ENCODE peak calls at places on chromosomes 7 and 10, in five cellular contexts. J is fibroblast of lung, N is OCI-LY7, X is IMR-90, Q is A549. A is an unnamed sample.

GRCh38 chr7:135877799-135878198 is 99.4 kb downstream of the MTPN start:
- DNase-seq in J (peak), N (no peak), X (peak), Q (no peak), A (no peak)

GRCh38 chr7:19773361-19773760 is at the start of gene TMEM196:
- DNase-seq in J (no peak), N (no peak), X (no peak), Q (no peak), A (peak)

GRCh38 chr10:44180321-44181154 is 204.4 kb downstream of the CXCL12 start:
- DNase-seq in J (peak), N (no peak), X (peak), Q (no peak), A (no peak)

GRCh38 chr10:43961523-43962345 is 313.1 kb upstream of the ZNF32 start:
- DNase-seq in J (peak), N (no peak), X (no peak), Q (no peak), A (no peak)

GRCh38 chr7:1113548-1113885 is 25.6 kb downstream of the GPER1 start:
- DNase-seq in J (no peak), N (no peak), X (no peak), Q (no peak), A (no peak)

GRCh38 chr10:132107211-132107946 is 41.6 kb downstream of the JAKMIP3 start:
- DNase-seq in J (no peak), N (no peak), X (no peak), Q (no peak), A (no peak)

GRCh38 chr7:27901028-27901760 is 161.2 kb downstream of the TAX1BP1 start:
- DNase-seq in J (peak), N (peak), X (peak), Q (no peak), A (no peak)

GRCh38 chr10:133422223-133422820 is 2.1 kb downstream of the SPRN start:
- DNase-seq in J (no peak), N (no peak), X (no peak), Q (no peak), A (peak)

GRCh38 chr7:32915041-32915536 is 23.5 kb upstream of the KBTBD2 start:
- DNase-seq in J (no peak), N (no peak), X (no peak), Q (no peak), A (no peak)

GRCh38 chr10:71443676-71444075 is 47.0 kb downstream of the CDH23 start:
- DNase-seq in J (no peak), N (no peak), X (no peak), Q (no peak), A (peak)

GRCh38 chr7:45924283-45924682 is 3.2 kb upstream of the IGFBP3 start:
- DNase-seq in J (peak), N (no peak), X (peak), Q (peak), A (no peak)

GRCh38 chr7:154860621-154861375 is 142.1 kb downstream of the PAXIP1 start:
- DNase-seq in J (no peak), N (no peak), X (no peak), Q (no peak), A (no peak)

GRCh38 chr10:106078796-106079576 is 1085.5 kb downstream of the SORCS1 start:
- DNase-seq in J (peak), N (no peak), X (no peak), Q (no peak), A (peak)

DNA sequence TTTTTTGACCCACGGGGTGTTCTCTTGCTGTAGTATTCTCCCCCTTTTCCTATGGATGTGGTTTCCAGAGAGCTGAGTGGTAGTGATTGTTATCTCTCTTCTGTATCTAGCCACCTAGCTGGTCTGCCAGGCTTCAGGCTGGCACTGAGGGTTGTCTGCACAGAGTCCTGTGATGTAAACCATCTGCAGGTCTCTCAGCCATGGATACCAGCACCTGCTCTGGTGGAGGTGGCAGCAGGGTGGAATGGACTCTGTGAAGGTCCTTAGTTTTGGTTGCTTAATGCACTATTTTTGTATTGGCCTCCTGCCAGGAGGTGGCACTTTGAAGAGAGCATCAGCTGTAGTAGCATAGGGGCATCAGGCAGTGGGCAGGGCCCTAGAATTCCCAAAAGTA is 851 bp downstream of the HYAL4 start:
- DNase-seq in J (no peak), N (no peak), X (no peak), Q (no peak), A (no peak)
- H3K4me2 ChIP-seq in J (no peak), N (no peak), X (no peak), Q (peak), A (no peak)

DNA sequence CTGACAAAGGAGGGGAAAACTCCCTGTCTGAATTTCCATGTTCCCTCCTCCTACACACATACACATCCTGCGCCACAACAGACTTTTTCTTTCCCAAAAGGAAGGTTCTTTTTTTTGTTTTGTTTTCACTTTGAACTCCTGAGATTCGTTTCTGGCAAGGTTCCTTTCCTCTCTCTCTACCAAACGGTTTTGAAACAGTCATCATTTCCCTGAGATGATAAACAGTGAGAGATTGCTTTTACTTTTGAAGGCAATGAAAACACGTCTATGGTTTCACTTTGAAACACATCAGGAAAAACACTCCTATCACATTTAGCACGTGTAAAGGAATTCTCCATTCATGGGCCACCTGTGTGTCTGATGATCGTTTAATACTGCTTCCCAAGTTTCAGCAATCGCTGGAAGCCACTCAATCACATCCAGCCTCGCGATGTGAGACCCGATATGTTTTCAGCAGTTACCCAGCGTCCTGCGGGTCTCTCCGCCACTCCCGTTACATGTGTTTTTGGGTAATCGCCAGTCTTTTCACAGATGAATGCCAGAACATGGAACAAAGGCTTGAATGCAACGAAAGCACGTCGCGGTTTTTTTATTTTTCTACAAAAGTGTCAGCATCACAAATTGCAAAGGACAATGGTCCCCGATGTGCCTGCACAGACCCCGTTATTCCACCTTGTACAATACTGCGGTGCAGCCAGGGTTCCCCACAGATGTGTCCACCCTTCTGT is 62.8 kb upstream of the CUX1 start:
- DNase-seq in J (peak), N (no peak), X (peak), Q (peak), A (no peak)
- H3K4me2 ChIP-seq in J (peak), N (peak), X (peak), Q (peak), A (no peak)

DNA sequence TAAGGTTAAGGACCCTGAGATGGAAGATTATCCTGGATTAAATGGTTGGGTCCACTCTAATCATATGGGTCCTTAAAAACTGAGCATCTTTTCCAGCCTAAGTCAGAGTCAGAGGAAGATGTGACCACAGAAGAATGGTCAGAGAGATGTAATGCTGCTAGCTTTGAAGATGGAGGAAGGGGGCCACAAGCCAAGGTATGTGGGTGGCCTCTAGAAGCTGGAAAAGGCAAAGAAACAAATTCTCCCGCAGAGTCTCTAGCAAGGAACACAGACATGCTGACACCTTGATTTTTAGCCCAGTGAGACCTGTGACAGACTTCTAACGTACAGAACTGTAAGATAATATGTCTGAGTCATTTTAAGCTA is 1.5 kb upstream of the EXOC6 start:
- DNase-seq in J (no peak), N (no peak), X (peak), Q (no peak), A (no peak)
- H3K4me2 ChIP-seq in J (no peak), N (no peak), X (no peak), Q (no peak), A (no peak)

DNA sequence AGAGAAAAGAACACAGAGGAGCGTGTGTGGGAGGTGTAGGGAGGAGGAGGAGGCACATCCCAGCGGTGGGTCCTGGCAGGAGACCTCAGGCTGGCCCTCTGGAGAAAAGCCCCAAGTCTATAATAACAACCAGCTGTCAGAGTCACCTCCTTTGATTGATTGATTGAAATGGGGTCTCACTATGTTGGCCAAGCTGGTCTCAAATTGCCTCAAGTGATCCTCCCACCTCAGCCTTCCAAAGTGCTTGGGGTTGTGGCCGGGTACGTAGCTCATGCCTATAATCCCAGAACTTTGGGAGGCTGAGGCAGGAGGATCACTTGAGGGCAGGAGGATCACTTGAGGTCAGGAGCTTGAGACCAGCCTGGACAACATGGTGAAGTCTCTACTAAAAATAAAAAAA is 103.0 kb upstream of the ANLN start:
- DNase-seq in J (no peak), N (no peak), X (no peak), Q (no peak), A (no peak)
- H3K4me2 ChIP-seq in J (no peak), N (peak), X (no peak), Q (no peak), A (no peak)

GRCh38 chr10:11425672-11426071 is 185.8 kb downstream of the USP6NL start:
- DNase-seq in J (no peak), N (no peak), X (no peak), Q (no peak), A (no peak)
- H3K4me2 ChIP-seq in J (no peak), N (no peak), X (no peak), Q (no peak), A (no peak)

GRCh38 chr10:30215131-30215530 is 133.9 kb downstream of the MTPAP start:
- DNase-seq in J (peak), N (no peak), X (peak), Q (no peak), A (no peak)
- H3K4me2 ChIP-seq in J (no peak), N (no peak), X (no peak), Q (no peak), A (no peak)

GRCh38 chr10:63197304-63198092 is 64.4 kb downstream of the NRBF2 start:
- DNase-seq in J (peak), N (no peak), X (peak), Q (no peak), A (no peak)
- H3K4me2 ChIP-seq in J (peak), N (no peak), X (peak), Q (no peak), A (no peak)

GRCh38 chr10:77678146-77678545 is 40.5 kb upstream of the KCNMA1 start:
- DNase-seq in J (no peak), N (no peak), X (no peak), Q (no peak), A (no peak)
- H3K4me2 ChIP-seq in J (no peak), N (no peak), X (no peak), Q (no peak), A (no peak)

GRCh38 chr7:78742694-78743093 is 710.8 kb downstream of the MAGI2 start:
- DNase-seq in J (no peak), N (no peak), X (no peak), Q (no peak), A (no peak)
- H3K4me2 ChIP-seq in J (no peak), N (no peak), X (no peak), Q (no peak), A (no peak)

DNA sequence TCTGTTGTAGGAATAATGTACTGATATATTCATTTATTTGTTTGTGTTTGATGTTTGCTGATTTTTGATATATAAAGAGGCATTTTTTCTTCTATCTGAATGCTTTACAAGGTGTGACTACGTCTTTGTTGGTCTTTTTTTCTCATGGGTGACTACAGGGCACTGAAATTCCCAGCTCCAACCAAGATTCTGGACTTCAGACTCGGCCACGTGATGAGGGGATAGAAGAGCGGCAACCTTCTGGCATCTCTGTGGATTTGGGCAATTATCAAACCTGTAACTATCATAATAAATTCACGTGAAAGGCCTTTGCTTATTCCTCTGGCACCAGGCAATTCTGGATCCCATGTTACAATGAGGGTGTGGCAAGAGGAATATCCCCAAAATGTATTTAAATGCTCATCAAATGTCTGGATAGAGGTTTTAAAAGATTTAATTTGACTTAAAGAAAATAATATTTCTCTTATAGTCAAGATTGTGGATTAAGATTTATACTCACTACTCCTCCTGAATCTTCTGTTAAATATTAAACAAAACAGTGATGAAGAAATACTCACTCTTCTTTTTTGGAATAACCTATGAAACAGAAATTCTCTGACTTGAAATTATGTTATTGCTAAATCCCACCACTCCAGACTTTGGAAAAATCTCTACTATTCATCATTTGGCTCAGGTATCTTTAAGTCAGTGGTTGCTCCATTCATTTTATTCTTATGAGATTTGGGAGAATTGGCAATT is 276.3 kb downstream of the GPR37 start:
- DNase-seq in J (no peak), N (no peak), X (no peak), Q (no peak), A (no peak)
- H3K4me2 ChIP-seq in J (no peak), N (no peak), X (no peak), Q (peak), A (no peak)

A was measured in GM23338.